ENCODE peak calls at places on chromosomes 12 and 14, in six cellular contexts. T is Right ventricle myocardium superior; L is immature natural killer cell; X is stimulated activated CD4-positive, alpha-beta T cell treated with anti-CD3 and anti-CD28 coated beads, Interleukin-15, amount 100 ng/mL, for 1 hour; E is stimulated activated CD8-positive, alpha-beta memory T cell treated with anti-CD3 and anti-CD28 coated beads, Interleukin-2, amount 100 ng/mL, for 1 hour; S is lung. Z is an unnamed sample.

GRCh38 chr12:48379784-48380183 is 29.1 kb upstream of the ZNF641 start:
- DNase-seq in T (no peak), L (no peak), X (no peak), E (no peak), S (no peak), Z (no peak)

GRCh38 chr12:1796515-1797010 is 23.8 kb upstream of the LRTM2 start:
- DNase-seq in T (peak), L (peak), X (no peak), E (no peak), S (no peak), Z (no peak)

GRCh38 chr14:86391085-86391484 is 861.1 kb downstream of the FLRT2 start:
- DNase-seq in T (no peak), L (no peak), X (no peak), E (no peak), S (no peak), Z (no peak)

GRCh38 chr12:27807063-27807703 is 27.1 kb upstream of the MANSC4 start:
- DNase-seq in T (no peak), L (peak), X (no peak), E (no peak), S (no peak), Z (no peak)

GRCh38 chr14:93734961-93735360 is 53.3 kb downstream of the PRIMA1 start:
- DNase-seq in T (no peak), L (no peak), X (no peak), E (no peak), S (no peak), Z (no peak)

GRCh38 chr14:46137786-46138185 is 513.8 kb downstream of the RPL10L start:
- DNase-seq in T (no peak), L (no peak), X (no peak), E (no peak), S (no peak), Z (no peak)

GRCh38 chr14:36503771-36504741 is 16.0 kb downstream of the NKX2-1 start:
- DNase-seq in T (no peak), L (no peak), X (no peak), E (no peak), S (no peak), Z (no peak)

GRCh38 chr12:81147286-81147919 is 69.5 kb downstream of the ACSS3 start:
- DNase-seq in T (no peak), L (no peak), X (no peak), E (no peak), S (no peak), Z (no peak)

GRCh38 chr12:124524231-124524925 is 43.0 kb downstream of the NCOR2 start:
- DNase-seq in T (no peak), L (no peak), X (no peak), E (no peak), S (no peak), Z (no peak)

GRCh38 chr14:49508124-49508523 is 78.1 kb downstream of the RPS29 start:
- DNase-seq in T (no peak), L (no peak), X (no peak), E (no peak), S (no peak), Z (no peak)

GRCh38 chr12:53696655-53697321 is 20.9 kb upstream of the ATP5MC2 start:
- DNase-seq in T (no peak), L (no peak), X (no peak), E (no peak), S (no peak), Z (no peak)

GRCh38 chr14:104795781-104796681 is 483 bp upstream of the AKT1 start:
- DNase-seq in T (peak), L (peak), X (peak), E (peak), S (no peak), Z (peak)

GRCh38 chr12:119476951-119477350 is 116.6 kb upstream of the TMEM233 start:
- DNase-seq in T (no peak), L (no peak), X (no peak), E (no peak), S (no peak), Z (no peak)

GRCh38 chr12:45231515-45232145 is 15.7 kb downstream of the ANO6 start:
- DNase-seq in T (no peak), L (no peak), X (no peak), E (no peak), S (no peak), Z (no peak)

GRCh38 chr12:66901136-66901932 is 222.5 kb upstream of the GRIP1 start:
- DNase-seq in T (no peak), L (peak), X (no peak), E (no peak), S (no peak), Z (no peak)

GRCh38 chr12:81095470-81096232 is 17.8 kb downstream of the ACSS3 start:
- DNase-seq in T (no peak), L (no peak), X (no peak), E (no peak), S (no peak), Z (no peak)

GRCh38 chr12:116508145-116509121 is 50.7 kb upstream of the MAP1LC3B2 start:
- DNase-seq in T (peak), L (no peak), X (no peak), E (no peak), S (no peak), Z (peak)

GRCh38 chr12:30877110-30877875 is 49.3 kb upstream of the TSPAN11 start:
- DNase-seq in T (no peak), L (no peak), X (no peak), E (no peak), S (peak), Z (no peak)

GRCh38 chr14:71166434-71166833 is 259.2 kb downstream of the PCNX1 start:
- DNase-seq in T (no peak), L (no peak), X (no peak), E (no peak), S (no peak), Z (peak)

GRCh38 chr12:108642269-108642870 is 8.7 kb upstream of the SELPLG start:
- DNase-seq in T (no peak), L (no peak), X (no peak), E (no peak), S (no peak), Z (peak)

GRCh38 chr12:96294831-96295230 is 100.7 kb downstream of the ELK3 start:
- DNase-seq in T (no peak), L (no peak), X (no peak), E (no peak), S (no peak), Z (no peak)

GRCh38 chr14:61145258-61145902 is 135.8 kb downstream of the TMEM30B start:
- DNase-seq in T (no peak), L (no peak), X (no peak), E (no peak), S (peak), Z (no peak)

GRCh38 chr12:28294300-28294699 is 104.0 kb downstream of the CCDC91 start:
- DNase-seq in T (no peak), L (no peak), X (no peak), E (no peak), S (no peak), Z (no peak)

GRCh38 chr12:64781374-64782029 is 22.3 kb upstream of the GNS start:
- DNase-seq in T (no peak), L (no peak), X (no peak), E (no peak), S (peak), Z (no peak)

GRCh38 chr14:51552275-51552674 is 99.4 kb upstream of the FRMD6 start:
- DNase-seq in T (no peak), L (no peak), X (no peak), E (no peak), S (no peak), Z (no peak)

Z was measured in WERI-Rb-1.